ENCODE peak calls at places on chromosomes 2 and 18, in four cellular contexts. J, Y, Q and I are unnamed samples.

GRCh38 chr2:17043173-17043572 is 377.5 kb upstream of the CYRIA start:
- DNase-seq in Q (peak; percentile 71), J (no peak), Y (peak; percentile 59), I (peak; percentile 79)

GRCh38 chr2:145874466-145874865 is 1354.5 kb upstream of the ZEB2 start:
- DNase-seq in Q (peak; percentile 47), J (no peak), Y (peak; percentile 86), I (peak; percentile 54)

GRCh38 chr2:26946841-26947784 is 23.3 kb upstream of the MAPRE3 start:
- DNase-seq in Y (peak; percentile 35), J (no peak), Q (peak; percentile 19), I (peak; percentile 44)

GRCh38 chr18:37544196-37544595 is 21.4 kb downstream of the CELF4 start:
- DNase-seq in Q (no peak), Y (no peak), J (peak; percentile 77), I (no peak)

GRCh38 chr2:181781082-181781786 is 100.9 kb upstream of the NEUROD1 start:
- DNase-seq in J (no peak), Y (no peak), Q (no peak), I (no peak)

GRCh38 chr2:191714925-191715324 is 37.0 kb downstream of the NABP1 start:
- DNase-seq in J (peak; percentile 57), Q (no peak), Y (no peak), I (no peak)

GRCh38 chr18:58863539-58864145 is 1.0 kb upstream of the ZNF532 start:
- DNase-seq in Q (no peak), Y (peak; percentile 74), J (peak; percentile 87), I (peak; percentile 53)

GRCh38 chr2:143885461-143885860 is 634.5 kb downstream of the ZEB2 start:
- DNase-seq in Q (peak; percentile 22), Y (no peak), J (no peak), I (peak; percentile 36)

GRCh38 chr2:147829106-147829505 is 15.7 kb upstream of the ACVR2A start:
- DNase-seq in Y (peak; percentile 53), J (no peak), Q (peak; percentile 72), I (peak; percentile 77)

GRCh38 chr2:134657650-134658250 is 61.0 kb downstream of the TMEM163 start:
- DNase-seq in Q (no peak), J (peak; percentile 49), Y (peak; percentile 30), I (no peak)

GRCh38 chr2:2922156-2922555 is 455.5 kb downstream of the EIPR1 start:
- DNase-seq in Q (no peak), Y (no peak), J (no peak), I (no peak)

GRCh38 chr18:79849328-79850207 is 51.8 kb downstream of the KCNG2 start:
- DNase-seq in Q (no peak), Y (no peak), J (no peak), I (no peak)

GRCh38 chr2:133287709-133288108 is 280.6 kb downstream of the NCKAP5 start:
- DNase-seq in Y (peak; percentile 57), Q (peak; percentile 87), J (no peak), I (peak; percentile 76)

GRCh38 chr18:616380-616995 is 19.7 kb downstream of the CLUL1 start:
- DNase-seq in Y (peak; percentile 82), Q (peak; percentile 15), J (peak; percentile 47), I (peak; percentile 42)

GRCh38 chr2:162477011-162477410 is 133.1 kb downstream of the GCA start:
- DNase-seq in Q (peak; percentile 49), Y (no peak), J (no peak), I (no peak)

GRCh38 chr18:59690216-59691045 is 6.8 kb downstream of the CCBE1 start:
- DNase-seq in J (peak; percentile 77), Q (no peak), Y (no peak), I (peak; percentile 38)

GRCh38 chr18:77095356-77096030 is 37.1 kb downstream of the MBP start:
- DNase-seq in J (no peak), Q (no peak), Y (no peak), I (peak; percentile 44)

GRCh38 chr2:100752628-100753333 is 67.2 kb upstream of the NPAS2 start:
- DNase-seq in J (no peak), Y (peak; percentile 89), Q (peak; percentile 93), I (peak; percentile 88)

GRCh38 chr2:234880551-234881211 is 71.1 kb upstream of the SH3BP4 start:
- DNase-seq in J (no peak), Y (peak; percentile 67), Q (peak; percentile 99), I (peak; percentile 98)

GRCh38 chr18:7567487-7568425 is 640 bp downstream of the PTPRM start:
- DNase-seq in Y (peak; percentile 89), J (peak; percentile 86), Q (peak; percentile 65), I (peak; percentile 65)

GRCh38 chr2:9961014-9961413 is 9.5 kb downstream of the GRHL1 start:
- DNase-seq in J (no peak), Y (no peak), Q (no peak), I (no peak)

GRCh38 chr2:161946489-161947107 is 127.4 kb downstream of the DPP4 start:
- DNase-seq in Y (peak; percentile 58), Q (peak; percentile 2), J (peak; percentile 9), I (peak; percentile 15)

GRCh38 chr2:165144315-165144714 is 59.5 kb downstream of the SCN3A start:
- DNase-seq in J (peak; percentile 8), Y (no peak), Q (no peak), I (no peak)

GRCh38 chr2:227370791-227371312 is 8.3 kb downstream of the TM4SF20 start:
- DNase-seq in Y (peak; percentile 96), Q (peak; percentile 94), J (no peak), I (peak; percentile 94)

GRCh38 chr18:44601447-44601846 is 79.2 kb upstream of the SETBP1 start:
- DNase-seq in Q (peak; percentile 79), Y (peak; percentile 92), J (no peak), I (peak; percentile 76)

GRCh38 chr2:239839306-239839705 is 185.8 kb downstream of the NDUFA10 start:
- DNase-seq in J (no peak), Y (no peak), Q (no peak), I (no peak)

GRCh38 chr18:8952796-8953760 is 149.4 kb upstream of the NDUFV2 start:
- DNase-seq in Y (peak; percentile 97), Q (peak; percentile 72), J (no peak), I (peak; percentile 77)

GRCh38 chr2:216698895-216699294 is 3.5 kb upstream of the IGFBP5 start:
- DNase-seq in J (peak; percentile 82), Y (peak; percentile 85), Q (peak; percentile 61), I (peak; percentile 74)

GRCh38 chr2:95087379-95087778 is 34.2 kb downstream of the MRPS5 start:
- DNase-seq in J (no peak), Q (no peak), Y (no peak), I (no peak)

GRCh38 chr2:44920751-44921150 is 20.8 kb upstream of the SIX3 start:
- DNase-seq in J (no peak), Y (no peak), Q (no peak), I (no peak)

GRCh38 chr2:44912660-44913059 is 28.8 kb upstream of the SIX3 start:
- DNase-seq in Y (peak; percentile 93), Q (peak; percentile 39), J (no peak), I (peak; percentile 34)

GRCh38 chr2:44916291-44916690 is 25.2 kb upstream of the SIX3 start:
- DNase-seq in Q (no peak), Y (no peak), J (no peak), I (no peak)

GRCh38 chr2:44922776-44923175 is 18.7 kb upstream of the SIX3 start:
- DNase-seq in Y (no peak), J (no peak), Q (no peak), I (no peak)

DNA sequence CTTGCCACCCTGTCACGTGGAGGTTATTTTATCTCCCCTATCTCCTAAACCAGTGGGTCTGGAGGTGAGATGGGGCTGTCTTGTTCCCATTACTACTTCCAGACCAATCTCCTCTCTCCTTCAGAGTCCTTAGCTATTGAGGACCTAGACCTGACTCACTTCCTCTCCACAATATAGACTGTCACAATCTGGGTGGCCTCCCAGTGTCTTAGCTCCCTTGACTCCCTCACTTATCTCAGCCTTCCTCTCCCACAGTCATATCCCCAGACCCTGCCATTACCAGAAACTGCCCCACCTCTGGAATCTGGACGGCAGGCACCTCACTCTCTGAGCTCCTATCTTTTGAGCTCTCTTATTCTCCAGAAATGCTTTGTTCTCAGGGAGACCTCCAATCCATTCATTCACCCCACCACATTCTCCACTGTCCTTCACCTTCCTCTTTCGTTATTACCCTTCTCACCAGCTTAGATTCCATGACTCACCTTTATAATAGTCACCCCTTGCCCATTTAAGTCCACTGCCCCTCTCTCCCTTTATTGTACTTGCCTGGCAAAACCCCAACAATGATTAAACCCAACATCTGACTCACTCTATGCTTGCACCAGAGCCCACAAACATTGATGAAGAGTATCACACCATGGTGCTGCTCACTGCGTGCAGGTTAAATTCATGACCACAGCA is 23.3 kb upstream of the SIX3 start:
- DNase-seq in J (no peak), Y (peak; percentile 32), Q (peak; percentile 61), I (peak; percentile 74)
- TF ChIP-seq EZH2 in J (no peak), Y (no peak), Q (no peak), I (no peak)

DNA sequence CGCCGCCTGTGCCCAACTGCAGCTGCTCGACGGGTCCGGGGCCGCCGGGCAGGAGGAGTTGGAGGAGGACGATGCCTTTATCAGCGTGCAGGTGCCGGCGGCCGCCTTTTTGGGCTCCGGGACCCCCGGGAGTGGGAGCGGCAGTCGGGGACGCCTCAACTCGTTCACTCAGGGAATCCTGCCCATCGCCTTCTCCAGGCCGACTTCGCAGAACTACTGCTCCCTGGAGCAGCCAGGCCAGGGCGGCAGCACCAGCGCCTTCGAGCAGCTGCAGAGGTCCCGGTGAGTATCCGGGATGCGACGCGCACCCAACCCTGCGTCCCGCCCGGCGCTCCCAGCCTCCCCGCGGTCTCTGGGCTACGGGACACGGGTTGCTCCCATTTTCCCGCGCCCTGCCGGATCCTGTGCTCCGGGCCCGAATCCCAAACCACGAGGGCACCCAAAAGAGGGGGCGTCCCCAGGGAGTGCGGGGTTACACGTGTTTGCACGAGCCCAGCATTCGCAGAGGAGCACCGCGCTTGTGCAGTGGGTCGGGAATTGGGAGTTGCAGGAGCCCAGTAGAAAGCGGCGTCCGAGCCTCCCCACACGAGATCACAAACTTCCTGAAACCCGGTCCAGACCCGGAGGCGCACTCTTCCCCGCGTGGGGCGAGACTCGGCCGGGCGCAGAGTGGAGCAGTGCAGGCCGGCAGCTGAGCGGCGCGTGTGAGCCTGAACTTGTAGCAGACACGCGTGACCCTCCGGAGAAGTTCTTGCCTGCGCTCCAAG is 1.2 kb downstream of the CABLES1 start:
- DNase-seq in Q (peak; percentile 32), Y (peak; percentile 67), J (peak; percentile 41), I (peak; percentile 49)
- H3K4me3 ChIP-seq in Q (peak overlapping the region; percentile 70), Y (peak overlapping the region; percentile 76), J (peak overlapping the region; percentile 59), I (peak overlapping the region; percentile 39)

GRCh38 chr2:86337235-86338099 is at the start of gene REEP1:
- DNase-seq in J (peak; percentile 81), Y (peak; percentile 50), Q (no peak), I (peak; percentile 13)
- TF ChIP-seq EZH2 in J (no peak), Y (no peak), Q (peak; percentile 3), I (peak; percentile 64)

DNA sequence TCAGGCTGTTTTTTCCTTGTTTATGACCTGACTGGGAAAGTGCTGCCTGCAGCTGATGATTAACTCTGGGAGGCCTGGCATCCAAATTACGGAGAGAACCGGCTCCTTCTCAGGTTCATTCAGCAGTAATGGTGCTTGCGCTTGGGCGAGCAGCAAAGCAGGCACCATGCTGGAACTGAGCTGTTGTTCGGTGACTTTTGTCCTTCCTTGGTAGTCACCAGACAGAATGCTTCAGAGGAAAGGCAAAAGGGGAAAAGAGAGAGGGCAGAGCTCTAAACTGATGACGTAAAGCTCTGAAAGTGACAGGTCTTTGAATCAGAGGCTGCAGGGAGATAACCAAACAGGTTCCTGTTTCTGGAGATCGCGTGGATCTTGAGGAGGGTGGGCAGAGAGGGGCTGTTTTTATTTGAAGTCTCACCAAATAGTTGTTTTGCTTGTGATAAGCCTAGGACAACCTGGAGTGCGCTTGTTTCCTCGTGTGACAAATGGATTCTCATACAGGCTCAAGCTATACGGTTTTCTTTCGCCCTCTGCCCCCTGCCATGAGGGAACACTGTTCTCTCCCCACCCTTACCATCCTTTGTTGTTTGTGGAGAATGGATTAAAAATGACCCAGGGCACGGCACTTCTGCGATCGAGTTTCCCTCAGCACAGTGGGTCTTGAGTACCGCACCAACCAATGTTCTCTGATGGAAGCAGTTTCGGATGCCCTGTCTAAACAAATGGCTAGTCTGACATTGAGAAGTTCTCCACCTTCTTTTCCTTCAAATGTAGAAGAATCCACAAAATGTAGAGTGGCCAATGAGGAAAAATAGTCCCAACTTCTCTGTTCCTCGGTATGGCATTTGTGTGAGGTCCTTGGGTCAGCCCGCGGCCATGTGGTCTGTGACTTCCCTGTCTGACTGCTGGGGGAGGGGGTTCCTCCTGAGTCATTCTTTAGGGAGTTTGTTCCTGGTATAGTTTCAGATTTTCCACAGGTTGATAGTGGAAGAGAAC is 1.3 kb downstream of the RASGRP3 start:
- DNase-seq in J (peak; percentile 68), Y (no peak), Q (no peak), I (no peak)
- H3K4me3 ChIP-seq in J (no peak overlapping the region), Y (no peak overlapping the region), Q (no peak overlapping the region), I (no peak overlapping the region)